ENCODE peak calls at places on chromosomes 7 and 10, in six cellular contexts. D is endothelial cell of umbilical vein, A is upper lobe of left lung, W is HCT116, I is HL-60, R is H1. H is an unnamed sample.

GRCh38 chr10:32054087-32054486 is 2.1 kb downstream of the KIF5B start:
- DNase-seq in D (peak; percentile 77), A (no peak), W (no peak), I (no peak), R (no peak), H (no peak)

GRCh38 chr10:56370217-56371113 is 9.4 kb upstream of the ZWINT start:
- DNase-seq in D (no peak), A (no peak), W (peak; percentile 21), I (peak; percentile 6), R (no peak), H (no peak)

GRCh38 chr7:33743594-33743993 is 161.7 kb upstream of the BMPER start:
- DNase-seq in D (no peak), A (no peak), W (no peak), I (no peak), R (no peak), H (no peak)

GRCh38 chr10:10320981-10321380 is 696.7 kb upstream of the CELF2 start:
- DNase-seq in D (peak; percentile 40), A (no peak), W (no peak), I (no peak), R (no peak), H (no peak)

GRCh38 chr7:135260930-135261721 is 27.5 kb downstream of the STRA8 start:
- DNase-seq in D (peak; percentile 36), A (no peak), W (no peak), I (no peak), R (no peak), H (no peak)

GRCh38 chr7:103447073-103447960 is 1.3 kb upstream of the SLC26A5 start:
- DNase-seq in D (peak; percentile 39), A (no peak), W (peak; percentile 37), I (peak; percentile 53), R (peak; percentile 34), H (no peak)

GRCh38 chr10:133353988-133354605 is 3.7 kb downstream of the FUOM start:
- DNase-seq in D (no peak), A (peak; percentile 48), W (no peak), I (no peak), R (no peak), H (no peak)

GRCh38 chr7:107860241-107860961 is 30.6 kb upstream of the DLD start:
- DNase-seq in D (no peak), A (no peak), W (no peak), I (no peak), R (no peak), H (no peak)

GRCh38 chr7:136677456-136678365 is 190.7 kb upstream of the CHRM2 start:
- DNase-seq in D (no peak), A (no peak), W (no peak), I (peak; percentile 26), R (no peak), H (no peak)

GRCh38 chr7:20235303-20235702 is 18.1 kb upstream of the MACC1 start:
- DNase-seq in D (no peak), A (no peak), W (no peak), I (no peak), R (no peak), H (no peak)

GRCh38 chr7:16044620-16045019 is 358.1 kb upstream of the MEOX2 start:
- DNase-seq in D (no peak), A (no peak), W (no peak), I (no peak), R (no peak), H (no peak)

GRCh38 chr10:60732240-60733188 is 45.8 kb upstream of the CDK1 start:
- DNase-seq in D (no peak), A (no peak), W (no peak), I (peak; percentile 14), R (no peak), H (peak; percentile 74)

GRCh38 chr10:124740374-124741280 is 3.6 kb downstream of the FAM53B start:
- DNase-seq in D (peak; percentile 80), A (peak; percentile 45), W (no peak), I (peak; percentile 84), R (no peak), H (peak; percentile 92)

GRCh38 chr10:72692897-72693598 is 1.1 kb downstream of the MCU start:
- DNase-seq in D (peak; percentile 77), A (no peak), W (no peak), I (peak; percentile 22), R (no peak), H (no peak)

GRCh38 chr10:129707406-129708388 is 240.7 kb downstream of the MGMT start:
- DNase-seq in D (peak; percentile 27), A (no peak), W (no peak), I (no peak), R (no peak), H (peak; percentile 50)

GRCh38 chr10:74418285-74418872 is 267.4 kb downstream of the ADK start:
- DNase-seq in D (peak; percentile 55), A (no peak), W (no peak), I (no peak), R (no peak), H (no peak)

GRCh38 chr10:60570941-60571340 is 181.3 kb upstream of the ANK3 start:
- DNase-seq in D (no peak), A (no peak), W (no peak), I (no peak), R (no peak), H (no peak)

GRCh38 chr10:7626283-7626682 is 40.5 kb downstream of the ITIH5 start:
- DNase-seq in D (no peak), A (no peak), W (no peak), I (no peak), R (no peak), H (no peak)

GRCh38 chr10:7622969-7623368 is 43.8 kb downstream of the ITIH5 start:
- DNase-seq in D (no peak), A (no peak), W (no peak), I (no peak), R (peak; percentile 59), H (no peak)

GRCh38 chr10:7625836-7626235 is 40.9 kb downstream of the ITIH5 start:
- DNase-seq in D (no peak), A (no peak), W (no peak), I (no peak), R (no peak), H (no peak)

DNA sequence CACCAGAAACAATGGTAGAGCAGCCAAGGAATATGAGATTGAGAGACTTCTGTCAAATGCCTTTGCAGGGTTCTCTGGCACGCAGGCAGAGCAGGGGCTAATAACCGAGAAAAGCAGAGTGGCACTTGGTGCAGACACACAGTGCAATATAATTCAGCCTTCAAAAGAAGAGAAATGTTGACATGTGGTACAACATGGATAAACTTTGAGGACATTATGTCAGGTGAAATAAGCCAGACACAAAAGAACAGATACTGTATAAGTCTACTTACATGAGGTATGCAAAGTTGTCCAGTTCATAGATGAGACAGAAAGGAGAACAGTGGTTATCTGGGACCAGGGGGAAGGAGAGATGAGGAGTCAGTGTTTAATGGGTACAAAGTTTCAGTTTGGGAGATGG is 41.8 kb downstream of the ITIH5 start:
- DNase-seq in D (no peak), A (no peak), W (no peak), I (no peak), R (no peak), H (no peak)
- TF ChIP-seq POLR2AphosphoS5 in D (no peak), A (no peak), W (no peak), I (no peak), R (no peak), H (no peak)

GRCh38 chr7:18538554-18539250 is 43.2 kb downstream of the HDAC9 start:
- DNase-seq in D (no peak), A (no peak), W (no peak), I (no peak), R (no peak), H (no peak)
- H3K27ac ChIP-seq in D (no peak overlapping the region), A (no peak overlapping the region), W (no peak overlapping the region), I (no peak overlapping the region), R (no peak overlapping the region), H (no peak overlapping the region)

DNA sequence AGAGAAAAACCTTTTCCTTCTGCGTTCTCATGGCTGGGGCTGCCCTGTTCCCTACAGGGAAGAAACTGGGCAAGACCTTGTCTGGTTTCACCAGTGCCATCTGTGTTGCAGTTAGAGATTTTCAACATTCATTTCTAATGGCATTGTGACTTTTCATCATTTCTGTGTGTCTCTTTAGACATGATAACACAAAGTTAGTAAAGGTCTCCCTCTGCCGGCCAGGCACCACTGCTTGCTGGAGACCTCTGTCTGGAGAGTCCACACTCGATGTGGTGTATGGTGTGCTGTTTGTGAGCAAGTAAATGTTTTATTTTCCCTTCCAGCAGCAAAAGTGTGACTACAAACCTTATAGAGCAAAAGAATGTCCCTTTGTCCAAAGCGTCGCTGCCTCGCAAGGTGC is 213.5 kb downstream of the PAXIP1 start:
- DNase-seq in D (no peak), A (no peak), W (peak; percentile 8), I (no peak), R (no peak), H (no peak)
- TF ChIP-seq CTCF in D (no peak), A (no peak), W (peak; percentile 50), I (no peak), R (peak; percentile 74), H (no peak)

GRCh38 chr10:44068716-44069482 is 316.0 kb downstream of the CXCL12 start:
- DNase-seq in D (no peak), A (no peak), W (no peak), I (no peak), R (no peak), H (no peak)

GRCh38 chr10:44069573-44069972 is 315.3 kb downstream of the CXCL12 start:
- DNase-seq in D (no peak), A (no peak), W (no peak), I (no peak), R (no peak), H (no peak)

GRCh38 chr10:44071479-44071878 is 313.4 kb downstream of the CXCL12 start:
- DNase-seq in D (no peak), A (no peak), W (no peak), I (no peak), R (no peak), H (no peak)

GRCh38 chr10:44067432-44067831 is 317.5 kb downstream of the CXCL12 start:
- DNase-seq in D (no peak), A (no peak), W (no peak), I (no peak), R (no peak), H (no peak)

GRCh38 chr10:44070282-44070681 is 314.6 kb downstream of the CXCL12 start:
- DNase-seq in D (no peak), A (no peak), W (no peak), I (no peak), R (no peak), H (no peak)
- TF ChIP-seq POLR2AphosphoS5 in D (no peak), A (no peak), W (no peak), I (no peak), R (no peak), H (no peak)

GRCh38 chr7:74304550-74304949 is 15.3 kb downstream of the CLIP2 start:
- DNase-seq in D (no peak), A (no peak), W (no peak), I (no peak), R (no peak), H (no peak)
- H3K27ac ChIP-seq in D (no peak overlapping the region), A (no peak overlapping the region), W (no peak overlapping the region), I (no peak overlapping the region), R (no peak overlapping the region), H (no peak overlapping the region)